ENCODE peak calls at places on chromosomes 6 and 20, in ten cellular contexts. One of them, this sample, is unnamed.

GRCh38 chr20:35395728-35396127 is 16.0 kb downstream of the UQCC1 start:
- DNase-seq in fibroblast of pulmonary artery: peak
- DNase-seq in NT2/D1: no peak
- DNase-seq in skeletal muscle cell: no peak
- DNase-seq in endothelial cell of umbilical vein: peak
- DNase-seq in CD8-positive, alpha-beta memory T cell: no peak
- DNase-seq in GM23338: no peak
- DNase-seq in HepG2: no peak
- DNase-seq in keratinocyte: no peak
- DNase-seq in cardiac fibroblast: peak
- DNase-seq in this sample: peak

GRCh38 chr20:10524034-10524476 is 89.0 kb downstream of the SLX4IP start:
- DNase-seq in endothelial cell of umbilical vein: no peak
- DNase-seq in fibroblast of pulmonary artery: peak
- DNase-seq in keratinocyte: no peak
- DNase-seq in CD8-positive, alpha-beta memory T cell: no peak
- DNase-seq in skeletal muscle cell: peak
- DNase-seq in cardiac fibroblast: peak
- DNase-seq in NT2/D1: peak
- DNase-seq in HepG2: no peak
- DNase-seq in GM23338: peak
- DNase-seq in this sample: no peak

GRCh38 chr6:81770395-81770794 is 17.9 kb upstream of the TENT5A start:
- DNase-seq in NT2/D1: no peak
- DNase-seq in keratinocyte: no peak
- DNase-seq in fibroblast of pulmonary artery: no peak
- DNase-seq in CD8-positive, alpha-beta memory T cell: no peak
- DNase-seq in GM23338: no peak
- DNase-seq in cardiac fibroblast: no peak
- DNase-seq in HepG2: no peak
- DNase-seq in skeletal muscle cell: no peak
- DNase-seq in endothelial cell of umbilical vein: no peak
- DNase-seq in this sample: peak

GRCh38 chr6:31401403-31401802 is 2.0 kb upstream of the MICA start:
- DNase-seq in CD8-positive, alpha-beta memory T cell: no peak
- DNase-seq in endothelial cell of umbilical vein: peak
- DNase-seq in NT2/D1: no peak
- DNase-seq in keratinocyte: peak
- DNase-seq in fibroblast of pulmonary artery: peak
- DNase-seq in skeletal muscle cell: peak
- DNase-seq in GM23338: no peak
- DNase-seq in cardiac fibroblast: peak
- DNase-seq in HepG2: peak
- DNase-seq in this sample: peak

GRCh38 chr6:167046861-167047495 is 47.8 kb downstream of the CEP43 start:
- DNase-seq in keratinocyte: no peak
- DNase-seq in NT2/D1: no peak
- DNase-seq in GM23338: peak
- DNase-seq in HepG2: no peak
- DNase-seq in fibroblast of pulmonary artery: no peak
- DNase-seq in skeletal muscle cell: no peak
- DNase-seq in endothelial cell of umbilical vein: no peak
- DNase-seq in CD8-positive, alpha-beta memory T cell: no peak
- DNase-seq in cardiac fibroblast: no peak
- DNase-seq in this sample: no peak

GRCh38 chr6:37302086-37302686 is 44.2 kb upstream of the TMEM217 start:
- DNase-seq in fibroblast of pulmonary artery: no peak
- DNase-seq in cardiac fibroblast: no peak
- DNase-seq in endothelial cell of umbilical vein: peak
- DNase-seq in NT2/D1: no peak
- DNase-seq in HepG2: no peak
- DNase-seq in skeletal muscle cell: no peak
- DNase-seq in CD8-positive, alpha-beta memory T cell: no peak
- DNase-seq in keratinocyte: no peak
- DNase-seq in GM23338: no peak
- DNase-seq in this sample: no peak

GRCh38 chr6:18100296-18100695 is 22.2 kb downstream of the NHLRC1 start:
- DNase-seq in endothelial cell of umbilical vein: no peak
- DNase-seq in fibroblast of pulmonary artery: no peak
- DNase-seq in cardiac fibroblast: no peak
- DNase-seq in keratinocyte: no peak
- DNase-seq in NT2/D1: no peak
- DNase-seq in skeletal muscle cell: no peak
- DNase-seq in GM23338: no peak
- DNase-seq in HepG2: no peak
- DNase-seq in CD8-positive, alpha-beta memory T cell: no peak
- DNase-seq in this sample: no peak

GRCh38 chr20:40433341-40433861 is 255.6 kb downstream of the MAFB start:
- DNase-seq in GM23338: no peak
- DNase-seq in cardiac fibroblast: no peak
- DNase-seq in HepG2: no peak
- DNase-seq in endothelial cell of umbilical vein: no peak
- DNase-seq in keratinocyte: no peak
- DNase-seq in skeletal muscle cell: no peak
- DNase-seq in fibroblast of pulmonary artery: no peak
- DNase-seq in NT2/D1: no peak
- DNase-seq in CD8-positive, alpha-beta memory T cell: no peak
- DNase-seq in this sample: no peak

GRCh38 chr6:159692303-159693127 is 526 bp downstream of the SOD2 start:
- DNase-seq in cardiac fibroblast: peak
- DNase-seq in NT2/D1: no peak
- DNase-seq in skeletal muscle cell: no peak
- DNase-seq in HepG2: peak
- DNase-seq in CD8-positive, alpha-beta memory T cell: peak
- DNase-seq in fibroblast of pulmonary artery: no peak
- DNase-seq in keratinocyte: no peak
- DNase-seq in GM23338: peak
- DNase-seq in endothelial cell of umbilical vein: peak
- DNase-seq in this sample: peak

GRCh38 chr6:11791354-11792107 is 12.9 kb upstream of the ADTRP start:
- DNase-seq in keratinocyte: no peak
- DNase-seq in endothelial cell of umbilical vein: no peak
- DNase-seq in skeletal muscle cell: peak
- DNase-seq in CD8-positive, alpha-beta memory T cell: no peak
- DNase-seq in HepG2: no peak
- DNase-seq in NT2/D1: no peak
- DNase-seq in GM23338: peak
- DNase-seq in cardiac fibroblast: no peak
- DNase-seq in fibroblast of pulmonary artery: no peak
- DNase-seq in this sample: no peak

GRCh38 chr6:79416931-79417330 is 120.3 kb downstream of the LCA5 start:
- DNase-seq in fibroblast of pulmonary artery: no peak
- DNase-seq in cardiac fibroblast: no peak
- DNase-seq in CD8-positive, alpha-beta memory T cell: no peak
- DNase-seq in endothelial cell of umbilical vein: no peak
- DNase-seq in NT2/D1: no peak
- DNase-seq in GM23338: no peak
- DNase-seq in skeletal muscle cell: no peak
- DNase-seq in HepG2: no peak
- DNase-seq in keratinocyte: no peak
- DNase-seq in this sample: no peak

GRCh38 chr6:70282906-70283461 is 19.9 kb downstream of the COL9A1 start:
- DNase-seq in keratinocyte: no peak
- DNase-seq in CD8-positive, alpha-beta memory T cell: no peak
- DNase-seq in endothelial cell of umbilical vein: no peak
- DNase-seq in fibroblast of pulmonary artery: no peak
- DNase-seq in cardiac fibroblast: no peak
- DNase-seq in NT2/D1: peak
- DNase-seq in skeletal muscle cell: no peak
- DNase-seq in GM23338: peak
- DNase-seq in HepG2: no peak
- DNase-seq in this sample: no peak

GRCh38 chr6:15263780-15264374 is 18.0 kb downstream of the JARID2 start:
- DNase-seq in CD8-positive, alpha-beta memory T cell: no peak
- DNase-seq in GM23338: no peak
- DNase-seq in endothelial cell of umbilical vein: no peak
- DNase-seq in HepG2: no peak
- DNase-seq in keratinocyte: no peak
- DNase-seq in fibroblast of pulmonary artery: no peak
- DNase-seq in NT2/D1: no peak
- DNase-seq in cardiac fibroblast: no peak
- DNase-seq in skeletal muscle cell: no peak
- DNase-seq in this sample: no peak

GRCh38 chr6:81766482-81767069 is 14.1 kb upstream of the TENT5A start:
- DNase-seq in fibroblast of pulmonary artery: peak
- DNase-seq in keratinocyte: no peak
- DNase-seq in CD8-positive, alpha-beta memory T cell: no peak
- DNase-seq in skeletal muscle cell: peak
- DNase-seq in HepG2: peak
- DNase-seq in endothelial cell of umbilical vein: peak
- DNase-seq in cardiac fibroblast: peak
- DNase-seq in GM23338: no peak
- DNase-seq in NT2/D1: no peak
- DNase-seq in this sample: peak

GRCh38 chr6:3455490-3456394 is 1.1 kb downstream of the SLC22A23 start:
- DNase-seq in HepG2: peak
- DNase-seq in keratinocyte: no peak
- DNase-seq in GM23338: peak
- DNase-seq in endothelial cell of umbilical vein: peak
- DNase-seq in NT2/D1: no peak
- DNase-seq in CD8-positive, alpha-beta memory T cell: peak
- DNase-seq in skeletal muscle cell: no peak
- DNase-seq in fibroblast of pulmonary artery: no peak
- DNase-seq in cardiac fibroblast: no peak
- DNase-seq in this sample: peak

GRCh38 chr6:3453410-3453809 is 3.4 kb downstream of the SLC22A23 start:
- DNase-seq in GM23338: no peak
- DNase-seq in skeletal muscle cell: no peak
- DNase-seq in fibroblast of pulmonary artery: no peak
- DNase-seq in cardiac fibroblast: no peak
- DNase-seq in NT2/D1: no peak
- DNase-seq in endothelial cell of umbilical vein: no peak
- DNase-seq in keratinocyte: no peak
- DNase-seq in HepG2: no peak
- DNase-seq in CD8-positive, alpha-beta memory T cell: no peak
- DNase-seq in this sample: no peak

GRCh38 chr6:3456395-3456767 is 469 bp downstream of the SLC22A23 start:
- DNase-seq in CD8-positive, alpha-beta memory T cell: no peak
- DNase-seq in keratinocyte: no peak
- DNase-seq in GM23338: no peak
- DNase-seq in NT2/D1: no peak
- DNase-seq in endothelial cell of umbilical vein: no peak
- DNase-seq in skeletal muscle cell: no peak
- DNase-seq in fibroblast of pulmonary artery: no peak
- DNase-seq in HepG2: no peak
- DNase-seq in cardiac fibroblast: no peak
- DNase-seq in this sample: peak

GRCh38 chr6:3454206-3455016 is 2.4 kb downstream of the SLC22A23 start:
- DNase-seq in fibroblast of pulmonary artery: no peak
- DNase-seq in cardiac fibroblast: no peak
- DNase-seq in CD8-positive, alpha-beta memory T cell: no peak
- DNase-seq in HepG2: peak
- DNase-seq in NT2/D1: no peak
- DNase-seq in skeletal muscle cell: no peak
- DNase-seq in endothelial cell of umbilical vein: no peak
- DNase-seq in GM23338: no peak
- DNase-seq in keratinocyte: no peak
- DNase-seq in this sample: no peak

GRCh38 chr6:3455121-3455489 is 1.7 kb downstream of the SLC22A23 start:
- DNase-seq in GM23338: no peak
- DNase-seq in cardiac fibroblast: no peak
- DNase-seq in fibroblast of pulmonary artery: no peak
- DNase-seq in skeletal muscle cell: no peak
- DNase-seq in HepG2: peak
- DNase-seq in NT2/D1: no peak
- DNase-seq in keratinocyte: no peak
- DNase-seq in endothelial cell of umbilical vein: no peak
- DNase-seq in CD8-positive, alpha-beta memory T cell: peak
- DNase-seq in this sample: no peak
- H3K4me3 ChIP-seq in GM23338: peak
- H3K4me3 ChIP-seq in cardiac fibroblast: peak
- H3K4me3 ChIP-seq in fibroblast of pulmonary artery: peak
- H3K4me3 ChIP-seq in skeletal muscle cell: no peak
- H3K4me3 ChIP-seq in HepG2: peak
- H3K4me3 ChIP-seq in NT2/D1: peak
- H3K4me3 ChIP-seq in keratinocyte: peak
- H3K4me3 ChIP-seq in endothelial cell of umbilical vein: no peak
- H3K4me3 ChIP-seq in CD8-positive, alpha-beta memory T cell: peak
- H3K4me3 ChIP-seq in this sample: peak

GRCh38 chr6:98764378-98764911 is 69.9 kb upstream of the POU3F2 start:
- DNase-seq in fibroblast of pulmonary artery: peak
- DNase-seq in endothelial cell of umbilical vein: peak
- DNase-seq in skeletal muscle cell: no peak
- DNase-seq in NT2/D1: no peak
- DNase-seq in HepG2: no peak
- DNase-seq in GM23338: no peak
- DNase-seq in cardiac fibroblast: no peak
- DNase-seq in CD8-positive, alpha-beta memory T cell: no peak
- DNase-seq in keratinocyte: no peak
- DNase-seq in this sample: peak
- H3K4me3 ChIP-seq in fibroblast of pulmonary artery: peak
- H3K4me3 ChIP-seq in endothelial cell of umbilical vein: no peak
- H3K4me3 ChIP-seq in skeletal muscle cell: peak
- H3K4me3 ChIP-seq in NT2/D1: no peak
- H3K4me3 ChIP-seq in HepG2: no peak
- H3K4me3 ChIP-seq in GM23338: no peak
- H3K4me3 ChIP-seq in cardiac fibroblast: peak
- H3K4me3 ChIP-seq in CD8-positive, alpha-beta memory T cell: no peak
- H3K4me3 ChIP-seq in keratinocyte: no peak
- H3K4me3 ChIP-seq in this sample: peak

DNA sequence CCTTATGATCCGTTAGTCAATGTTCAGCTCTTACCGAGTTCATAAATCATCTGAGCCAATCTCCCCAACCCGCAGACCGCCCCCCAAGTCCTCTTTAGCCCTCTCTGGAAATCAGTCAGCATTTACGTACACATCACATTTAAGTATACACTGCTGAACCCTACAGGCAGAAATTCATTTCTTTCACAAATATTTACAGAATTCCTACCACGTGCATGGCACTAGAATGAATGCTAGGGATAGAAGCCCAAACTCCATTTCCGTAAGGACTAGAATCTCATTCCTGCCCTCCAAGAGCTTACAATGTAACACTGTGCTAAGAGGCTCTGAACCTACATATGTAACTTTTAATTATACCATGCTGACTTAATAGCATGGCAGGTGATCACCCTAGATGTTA is 1.8 kb downstream of the OSER1 start:
- DNase-seq in skeletal muscle cell: no peak
- DNase-seq in keratinocyte: no peak
- DNase-seq in cardiac fibroblast: peak
- DNase-seq in NT2/D1: no peak
- DNase-seq in HepG2: peak
- DNase-seq in CD8-positive, alpha-beta memory T cell: no peak
- DNase-seq in endothelial cell of umbilical vein: no peak
- DNase-seq in fibroblast of pulmonary artery: no peak
- DNase-seq in GM23338: no peak
- DNase-seq in this sample: peak
- H3K4me3 ChIP-seq in skeletal muscle cell: peak
- H3K4me3 ChIP-seq in keratinocyte: peak
- H3K4me3 ChIP-seq in cardiac fibroblast: peak
- H3K4me3 ChIP-seq in NT2/D1: peak
- H3K4me3 ChIP-seq in HepG2: peak
- H3K4me3 ChIP-seq in CD8-positive, alpha-beta memory T cell: peak
- H3K4me3 ChIP-seq in endothelial cell of umbilical vein: peak
- H3K4me3 ChIP-seq in fibroblast of pulmonary artery: peak
- H3K4me3 ChIP-seq in GM23338: peak
- H3K4me3 ChIP-seq in this sample: peak

DNA sequence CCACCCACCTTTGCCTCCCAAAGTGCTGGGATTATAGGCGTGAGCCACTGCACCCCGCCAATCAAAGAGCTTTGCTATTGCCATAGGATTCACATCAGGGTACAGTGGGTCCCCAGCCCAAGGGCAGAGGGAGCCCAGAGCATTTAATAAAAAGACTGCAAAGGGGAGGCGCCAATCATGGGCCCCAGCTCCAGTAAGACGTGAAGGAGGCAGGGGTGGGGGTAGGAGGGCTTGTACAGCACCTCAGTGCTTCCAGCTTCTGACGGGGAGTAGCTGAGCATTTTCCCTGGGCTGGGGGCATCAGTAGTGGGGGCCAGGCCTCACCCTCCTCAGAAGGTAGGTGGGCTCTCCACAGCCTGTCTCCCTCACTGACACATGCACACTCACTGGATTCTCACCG is 1.5 kb downstream of the ADA start:
- DNase-seq in CD8-positive, alpha-beta memory T cell: no peak
- DNase-seq in GM23338: no peak
- DNase-seq in keratinocyte: no peak
- DNase-seq in NT2/D1: no peak
- DNase-seq in skeletal muscle cell: no peak
- DNase-seq in endothelial cell of umbilical vein: no peak
- DNase-seq in cardiac fibroblast: no peak
- DNase-seq in HepG2: no peak
- DNase-seq in fibroblast of pulmonary artery: no peak
- DNase-seq in this sample: no peak
- H3K4me3 ChIP-seq in CD8-positive, alpha-beta memory T cell: peak
- H3K4me3 ChIP-seq in GM23338: no peak
- H3K4me3 ChIP-seq in keratinocyte: no peak
- H3K4me3 ChIP-seq in NT2/D1: no peak
- H3K4me3 ChIP-seq in skeletal muscle cell: no peak
- H3K4me3 ChIP-seq in endothelial cell of umbilical vein: no peak
- H3K4me3 ChIP-seq in cardiac fibroblast: no peak
- H3K4me3 ChIP-seq in HepG2: no peak
- H3K4me3 ChIP-seq in fibroblast of pulmonary artery: no peak
- H3K4me3 ChIP-seq in this sample: peak